ENCODE peak calls at places on chromosome 10, in four cellular contexts. Q is AG04450, C is colonic mucosa, J is stomach. B is an unnamed sample.

GRCh38 chr10:97318772-97319651 is at the start of gene FRAT1:
- DNase-seq in Q (peak; percentile 88), C (peak; percentile 95), J (peak; percentile 94), B (peak; percentile 89)

GRCh38 chr10:121260383-121260782 is 337.9 kb downstream of the FGFR2 start:
- DNase-seq in Q (no peak), C (no peak), J (no peak), B (no peak)

GRCh38 chr10:70935631-70936030 is 47.3 kb upstream of the PCBD1 start:
- DNase-seq in Q (no peak), C (no peak), J (no peak), B (no peak)

GRCh38 chr10:95208702-95209391 is 14.8 kb downstream of the ACSM6 start:
- DNase-seq in Q (no peak), C (no peak), J (no peak), B (no peak)

GRCh38 chr10:76432274-76433012 is 1001.0 kb downstream of the LRMDA start:
- DNase-seq in Q (peak; percentile 56), C (no peak), J (no peak), B (no peak)

GRCh38 chr10:133242611-133243356 is 5.1 kb downstream of the VENTX start:
- DNase-seq in Q (no peak), C (no peak), J (no peak), B (no peak)

GRCh38 chr10:70515035-70515702 is 36.6 kb downstream of the PALD1 start:
- DNase-seq in Q (no peak), C (no peak), J (no peak), B (no peak)

GRCh38 chr10:114073787-114074186 is 30.1 kb downstream of the ADRB1 start:
- DNase-seq in Q (no peak), C (no peak), J (no peak), B (no peak)

GRCh38 chr10:51503378-51503777 is 196.0 kb downstream of the CSTF2T start:
- DNase-seq in Q (no peak), C (no peak), J (no peak), B (no peak)

GRCh38 chr10:23081891-23082290 is 13.5 kb upstream of the MSRB2 start:
- DNase-seq in Q (no peak), C (no peak), J (no peak), B (no peak)
- TF ChIP-seq CTCF in Q (peak; percentile 29), C (peak; percentile 25), J (no peak), B (peak; percentile 34)

GRCh38 chr10:79392020-79392398 is 44.7 kb downstream of the PPIF start:
- DNase-seq in Q (no peak), C (no peak), J (peak; percentile 21), B (no peak)

GRCh38 chr10:79392506-79393176 is 45.4 kb downstream of the PPIF start:
- DNase-seq in Q (no peak), C (no peak), J (peak; percentile 15), B (no peak)

GRCh38 chr10:79391231-79392019 is 44.2 kb downstream of the PPIF start:
- DNase-seq in Q (no peak), C (peak; percentile 16), J (peak; percentile 24), B (peak; percentile 42)

GRCh38 chr10:79390057-79390456 is 42.8 kb downstream of the PPIF start:
- DNase-seq in Q (no peak), C (no peak), J (no peak), B (no peak)

DNA sequence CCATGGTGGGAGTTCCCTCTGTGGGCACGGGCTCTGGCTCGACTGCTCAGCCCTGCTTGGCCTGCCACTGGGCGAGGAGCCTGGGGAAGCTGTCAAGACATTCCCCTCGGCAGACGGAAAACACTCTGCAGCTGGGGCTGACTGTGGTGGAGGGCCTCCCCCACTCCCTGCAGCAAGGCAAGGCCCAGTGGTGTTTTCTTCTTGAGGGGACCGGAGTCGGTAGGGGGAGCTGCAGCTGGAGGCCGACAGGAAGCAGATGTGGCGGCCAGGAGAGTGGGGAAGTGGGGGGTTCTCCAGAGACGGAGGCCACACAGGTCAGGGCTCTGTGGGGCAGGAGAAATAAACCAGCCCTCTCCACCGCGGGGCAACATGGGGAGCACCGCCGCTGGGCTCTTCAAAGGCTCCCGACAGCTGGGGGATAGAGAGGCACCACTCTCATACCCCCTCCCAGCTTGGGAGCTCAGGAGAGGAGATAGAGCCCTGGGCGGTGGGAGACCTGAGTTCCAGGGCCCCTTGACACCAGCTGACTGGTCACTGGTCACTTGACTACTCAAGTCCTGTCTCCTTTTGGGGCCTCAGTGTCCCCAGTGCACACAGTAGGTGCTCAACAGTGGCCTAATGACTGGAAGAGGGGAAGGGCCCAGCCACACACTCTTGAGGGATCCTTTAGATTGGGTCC is 43.4 kb downstream of the PPIF start:
- DNase-seq in Q (no peak), C (peak; percentile 21), J (peak; percentile 21), B (no peak)
- TF ChIP-seq CTCF in Q (peak; percentile 21), C (no peak), J (no peak), B (no peak)

DNA sequence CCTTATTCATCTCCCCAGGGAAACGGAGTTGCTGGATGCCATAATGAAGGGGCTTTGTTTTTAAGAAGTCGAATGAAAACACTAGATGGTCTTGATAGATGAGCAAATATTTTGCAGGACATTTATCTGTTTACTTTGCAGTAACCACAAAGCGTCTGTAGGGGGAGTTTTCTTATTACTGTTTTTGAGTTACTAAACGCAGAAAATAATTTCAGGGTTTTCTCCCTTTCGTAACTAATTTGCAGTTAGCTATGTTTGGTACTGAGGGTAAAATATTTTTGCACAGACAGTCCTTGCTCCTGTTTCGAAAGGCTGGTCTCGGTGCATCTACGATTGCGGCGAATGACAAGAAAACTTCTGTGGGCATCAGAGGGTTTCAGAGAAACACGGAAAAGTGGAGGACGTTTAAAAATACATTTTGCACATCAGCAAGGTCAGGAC is 505.6 kb upstream of the MKI67 start:
- DNase-seq in Q (no peak), C (no peak), J (no peak), B (no peak)
- TF ChIP-seq CTCF in Q (peak; percentile 6), C (peak; percentile 35), J (peak; percentile 13), B (peak; percentile 50)

GRCh38 chr10:77634939-77635338 is 2.7 kb downstream of the KCNMA1 start:
- DNase-seq in Q (no peak), C (no peak), J (no peak), B (no peak)

GRCh38 chr10:77635402-77636227 is 2.0 kb downstream of the KCNMA1 start:
- DNase-seq in Q (no peak), C (no peak), J (no peak), B (no peak)

GRCh38 chr10:77636967-77637473 is 588 bp downstream of the KCNMA1 start:
- DNase-seq in Q (no peak), C (no peak), J (no peak), B (no peak)

GRCh38 chr10:77637474-77637985 is at the start of gene KCNMA1:
- DNase-seq in Q (no peak), C (no peak), J (no peak), B (peak; percentile 64)

DNA sequence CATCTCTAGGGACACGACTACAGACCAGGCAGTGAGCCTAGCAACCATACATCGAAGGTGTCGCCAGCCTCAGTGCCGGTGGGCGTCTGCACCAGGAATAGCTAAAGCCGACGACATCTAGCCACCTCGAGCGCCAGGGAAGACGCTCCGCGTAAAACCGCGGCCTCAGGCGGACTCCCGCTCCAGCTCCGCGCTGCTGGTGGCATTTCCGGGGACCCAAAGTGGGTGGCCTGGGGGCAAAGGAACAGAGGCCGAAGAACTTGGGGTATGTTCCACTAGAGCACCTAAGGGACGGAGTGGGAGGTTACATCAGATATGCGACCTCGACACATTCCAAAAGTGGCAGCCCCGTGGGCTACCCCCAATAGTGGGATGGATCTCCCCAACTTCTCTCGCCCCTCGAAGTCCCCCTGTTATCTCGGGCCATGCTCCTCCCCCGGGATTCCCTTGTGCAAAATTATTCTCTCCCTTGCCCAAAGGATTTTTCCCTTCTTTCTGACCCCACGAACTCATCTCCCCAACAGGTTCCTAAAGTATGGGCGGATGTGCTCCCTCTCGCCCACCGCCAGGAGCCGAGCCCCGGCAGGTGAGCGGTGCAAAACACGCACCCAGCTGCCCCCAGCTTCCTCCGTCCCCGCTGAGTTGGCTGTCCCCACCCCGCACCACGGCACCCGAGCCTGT is 1.2 kb downstream of the KCNMA1 start:
- DNase-seq in Q (no peak), C (no peak), J (no peak), B (no peak)
- TF ChIP-seq CTCF in Q (no peak), C (no peak), J (no peak), B (no peak)